ENCODE peak calls at places on chromosomes 2 and 18, in nine cellular contexts. One of them, this sample, is unnamed.

GRCh38 chr2:85458611-85459563 is 40.4 kb downstream of the SH2D6 start:
- DNase-seq in OCI-LY7: no peak
- DNase-seq in heart right ventricle: no peak
- DNase-seq in AG04450: no peak
- DNase-seq in upper lobe of right lung: no peak
- DNase-seq in CD8-positive, alpha-beta T cell: no peak
- DNase-seq in pancreas: peak
- DNase-seq in GM06990: no peak
- DNase-seq in GM10248: no peak
- DNase-seq in this sample: no peak

GRCh38 chr2:107529146-107529545 is 297.5 kb upstream of the RGPD4 start:
- DNase-seq in upper lobe of right lung: no peak
- DNase-seq in heart right ventricle: peak
- DNase-seq in CD8-positive, alpha-beta T cell: no peak
- DNase-seq in pancreas: no peak
- DNase-seq in OCI-LY7: no peak
- DNase-seq in AG04450: no peak
- DNase-seq in GM10248: no peak
- DNase-seq in GM06990: no peak
- DNase-seq in this sample: no peak

GRCh38 chr2:94982661-94983060 is 42.8 kb upstream of the MAL start:
- DNase-seq in pancreas: no peak
- DNase-seq in AG04450: no peak
- DNase-seq in GM06990: no peak
- DNase-seq in OCI-LY7: no peak
- DNase-seq in GM10248: no peak
- DNase-seq in CD8-positive, alpha-beta T cell: peak
- DNase-seq in heart right ventricle: no peak
- DNase-seq in upper lobe of right lung: no peak
- DNase-seq in this sample: no peak

GRCh38 chr18:31503011-31503410 is 5.0 kb downstream of the DSG2 start:
- DNase-seq in upper lobe of right lung: no peak
- DNase-seq in CD8-positive, alpha-beta T cell: no peak
- DNase-seq in AG04450: no peak
- DNase-seq in heart right ventricle: no peak
- DNase-seq in pancreas: no peak
- DNase-seq in GM10248: no peak
- DNase-seq in OCI-LY7: no peak
- DNase-seq in GM06990: no peak
- DNase-seq in this sample: no peak

GRCh38 chr2:237588044-237588696 is 2.4 kb downstream of the RAB17 start:
- DNase-seq in AG04450: no peak
- DNase-seq in CD8-positive, alpha-beta T cell: no peak
- DNase-seq in GM10248: no peak
- DNase-seq in GM06990: no peak
- DNase-seq in upper lobe of right lung: no peak
- DNase-seq in pancreas: no peak
- DNase-seq in heart right ventricle: no peak
- DNase-seq in OCI-LY7: no peak
- DNase-seq in this sample: no peak

GRCh38 chr2:122083256-122084048 is 328.0 kb downstream of the TSN start:
- DNase-seq in OCI-LY7: no peak
- DNase-seq in GM06990: no peak
- DNase-seq in upper lobe of right lung: no peak
- DNase-seq in pancreas: no peak
- DNase-seq in CD8-positive, alpha-beta T cell: no peak
- DNase-seq in AG04450: no peak
- DNase-seq in GM10248: no peak
- DNase-seq in heart right ventricle: no peak
- DNase-seq in this sample: no peak

GRCh38 chr18:64618390-64618789 is 469.5 kb upstream of the LINC00305 start:
- DNase-seq in GM06990: no peak
- DNase-seq in upper lobe of right lung: no peak
- DNase-seq in OCI-LY7: no peak
- DNase-seq in pancreas: no peak
- DNase-seq in AG04450: no peak
- DNase-seq in heart right ventricle: no peak
- DNase-seq in CD8-positive, alpha-beta T cell: no peak
- DNase-seq in GM10248: no peak
- DNase-seq in this sample: no peak

GRCh38 chr2:240785424-240786335 is 34.3 kb downstream of the KIF1A start:
- DNase-seq in upper lobe of right lung: peak
- DNase-seq in CD8-positive, alpha-beta T cell: no peak
- DNase-seq in GM06990: no peak
- DNase-seq in heart right ventricle: no peak
- DNase-seq in GM10248: no peak
- DNase-seq in pancreas: peak
- DNase-seq in AG04450: no peak
- DNase-seq in OCI-LY7: no peak
- DNase-seq in this sample: no peak

GRCh38 chr18:24633121-24633520 is 172.7 kb downstream of the HRH4 start:
- DNase-seq in GM10248: no peak
- DNase-seq in OCI-LY7: no peak
- DNase-seq in pancreas: no peak
- DNase-seq in AG04450: no peak
- DNase-seq in CD8-positive, alpha-beta T cell: no peak
- DNase-seq in upper lobe of right lung: no peak
- DNase-seq in GM06990: no peak
- DNase-seq in heart right ventricle: no peak
- DNase-seq in this sample: no peak

GRCh38 chr2:239719791-239720410 is 305.2 kb downstream of the NDUFA10 start:
- DNase-seq in GM06990: no peak
- DNase-seq in GM10248: no peak
- DNase-seq in AG04450: no peak
- DNase-seq in pancreas: peak
- DNase-seq in upper lobe of right lung: peak
- DNase-seq in CD8-positive, alpha-beta T cell: peak
- DNase-seq in heart right ventricle: no peak
- DNase-seq in OCI-LY7: no peak
- DNase-seq in this sample: no peak

GRCh38 chr18:50131591-50131990 is 63.4 kb downstream of the MYO5B start:
- DNase-seq in GM10248: peak
- DNase-seq in GM06990: peak
- DNase-seq in AG04450: no peak
- DNase-seq in CD8-positive, alpha-beta T cell: no peak
- DNase-seq in pancreas: no peak
- DNase-seq in upper lobe of right lung: no peak
- DNase-seq in OCI-LY7: no peak
- DNase-seq in heart right ventricle: no peak
- DNase-seq in this sample: no peak

GRCh38 chr18:48548404-48548771 is 9.6 kb downstream of the CTIF start:
- DNase-seq in AG04450: no peak
- DNase-seq in GM06990: no peak
- DNase-seq in OCI-LY7: no peak
- DNase-seq in heart right ventricle: no peak
- DNase-seq in CD8-positive, alpha-beta T cell: no peak
- DNase-seq in GM10248: no peak
- DNase-seq in upper lobe of right lung: peak
- DNase-seq in pancreas: no peak
- DNase-seq in this sample: no peak

GRCh38 chr18:55142413-55142812 is 183.2 kb upstream of the CCDC68 start:
- DNase-seq in upper lobe of right lung: no peak
- DNase-seq in pancreas: no peak
- DNase-seq in heart right ventricle: no peak
- DNase-seq in GM10248: no peak
- DNase-seq in OCI-LY7: no peak
- DNase-seq in AG04450: no peak
- DNase-seq in GM06990: no peak
- DNase-seq in CD8-positive, alpha-beta T cell: no peak
- DNase-seq in this sample: no peak

GRCh38 chr18:46555724-46556123 is 101.3 kb downstream of the LOXHD1 start:
- DNase-seq in AG04450: no peak
- DNase-seq in GM06990: no peak
- DNase-seq in upper lobe of right lung: no peak
- DNase-seq in pancreas: no peak
- DNase-seq in heart right ventricle: peak
- DNase-seq in OCI-LY7: peak
- DNase-seq in CD8-positive, alpha-beta T cell: no peak
- DNase-seq in GM10248: peak
- DNase-seq in this sample: no peak
- TF ChIP-seq CTCF in AG04450: peak
- TF ChIP-seq CTCF in GM06990: peak
- TF ChIP-seq CTCF in upper lobe of right lung: peak
- TF ChIP-seq CTCF in pancreas: no peak
- TF ChIP-seq CTCF in heart right ventricle: peak
- TF ChIP-seq CTCF in OCI-LY7: peak
- TF ChIP-seq CTCF in CD8-positive, alpha-beta T cell: no peak
- TF ChIP-seq CTCF in GM10248: peak
- TF ChIP-seq CTCF in this sample: no peak

GRCh38 chr18:23056315-23056714 is 79.0 kb upstream of the CABLES1 start:
- DNase-seq in upper lobe of right lung: no peak
- DNase-seq in heart right ventricle: no peak
- DNase-seq in GM10248: no peak
- DNase-seq in pancreas: no peak
- DNase-seq in GM06990: no peak
- DNase-seq in CD8-positive, alpha-beta T cell: no peak
- DNase-seq in AG04450: no peak
- DNase-seq in OCI-LY7: no peak
- DNase-seq in this sample: no peak

GRCh38 chr18:23054553-23054952 is 80.7 kb upstream of the CABLES1 start:
- DNase-seq in AG04450: no peak
- DNase-seq in GM10248: no peak
- DNase-seq in GM06990: no peak
- DNase-seq in OCI-LY7: no peak
- DNase-seq in CD8-positive, alpha-beta T cell: no peak
- DNase-seq in upper lobe of right lung: no peak
- DNase-seq in pancreas: no peak
- DNase-seq in heart right ventricle: no peak
- DNase-seq in this sample: no peak

GRCh38 chr18:23049698-23050373 is 85.4 kb upstream of the CABLES1 start:
- DNase-seq in GM06990: no peak
- DNase-seq in GM10248: no peak
- DNase-seq in CD8-positive, alpha-beta T cell: no peak
- DNase-seq in OCI-LY7: no peak
- DNase-seq in upper lobe of right lung: no peak
- DNase-seq in pancreas: no peak
- DNase-seq in AG04450: no peak
- DNase-seq in heart right ventricle: no peak
- DNase-seq in this sample: no peak

GRCh38 chr18:23057096-23057495 is 78.2 kb upstream of the CABLES1 start:
- DNase-seq in AG04450: no peak
- DNase-seq in CD8-positive, alpha-beta T cell: no peak
- DNase-seq in GM10248: no peak
- DNase-seq in OCI-LY7: no peak
- DNase-seq in heart right ventricle: no peak
- DNase-seq in GM06990: no peak
- DNase-seq in upper lobe of right lung: no peak
- DNase-seq in pancreas: no peak
- DNase-seq in this sample: no peak

DNA sequence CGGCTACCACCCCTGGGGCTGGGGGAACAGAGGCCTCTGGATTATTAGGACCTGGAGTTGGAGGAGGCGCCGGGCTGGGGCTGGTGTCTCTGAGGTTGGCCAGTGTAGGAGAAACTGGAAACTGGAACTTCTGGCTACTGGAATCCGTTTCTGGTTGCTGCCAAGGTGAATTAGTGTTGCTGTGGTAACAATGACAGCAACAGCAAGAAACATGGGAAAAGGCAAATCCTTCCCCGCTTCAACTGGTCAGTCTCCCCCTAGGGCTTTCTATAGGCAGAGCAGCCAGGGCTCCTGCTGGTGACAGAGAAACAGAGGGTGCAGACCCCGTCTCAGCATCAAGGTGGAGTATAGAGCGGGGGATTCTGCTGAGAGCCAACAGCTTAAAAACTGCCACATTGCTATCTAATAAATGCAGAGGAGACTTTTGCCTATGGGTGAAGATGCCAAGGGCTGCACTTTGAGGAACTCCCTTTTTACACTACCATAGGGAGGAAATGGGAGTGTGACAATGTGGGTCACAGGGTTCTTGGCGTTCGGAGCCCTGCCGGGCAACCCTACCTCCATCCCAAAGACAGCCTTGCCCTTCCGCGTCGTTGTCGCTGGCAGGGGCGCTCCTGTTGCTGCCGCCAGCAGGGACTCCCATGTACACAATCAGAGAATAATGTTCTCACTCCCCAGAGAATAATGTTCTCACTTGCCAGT is 81.4 kb upstream of the CABLES1 start:
- DNase-seq in CD8-positive, alpha-beta T cell: no peak
- DNase-seq in pancreas: no peak
- DNase-seq in AG04450: no peak
- DNase-seq in OCI-LY7: no peak
- DNase-seq in GM06990: no peak
- DNase-seq in GM10248: no peak
- DNase-seq in heart right ventricle: no peak
- DNase-seq in upper lobe of right lung: no peak
- DNase-seq in this sample: no peak
- TF ChIP-seq CTCF in CD8-positive, alpha-beta T cell: no peak
- TF ChIP-seq CTCF in pancreas: no peak
- TF ChIP-seq CTCF in AG04450: peak
- TF ChIP-seq CTCF in OCI-LY7: no peak
- TF ChIP-seq CTCF in GM06990: no peak
- TF ChIP-seq CTCF in GM10248: no peak
- TF ChIP-seq CTCF in heart right ventricle: no peak
- TF ChIP-seq CTCF in upper lobe of right lung: peak
- TF ChIP-seq CTCF in this sample: no peak

DNA sequence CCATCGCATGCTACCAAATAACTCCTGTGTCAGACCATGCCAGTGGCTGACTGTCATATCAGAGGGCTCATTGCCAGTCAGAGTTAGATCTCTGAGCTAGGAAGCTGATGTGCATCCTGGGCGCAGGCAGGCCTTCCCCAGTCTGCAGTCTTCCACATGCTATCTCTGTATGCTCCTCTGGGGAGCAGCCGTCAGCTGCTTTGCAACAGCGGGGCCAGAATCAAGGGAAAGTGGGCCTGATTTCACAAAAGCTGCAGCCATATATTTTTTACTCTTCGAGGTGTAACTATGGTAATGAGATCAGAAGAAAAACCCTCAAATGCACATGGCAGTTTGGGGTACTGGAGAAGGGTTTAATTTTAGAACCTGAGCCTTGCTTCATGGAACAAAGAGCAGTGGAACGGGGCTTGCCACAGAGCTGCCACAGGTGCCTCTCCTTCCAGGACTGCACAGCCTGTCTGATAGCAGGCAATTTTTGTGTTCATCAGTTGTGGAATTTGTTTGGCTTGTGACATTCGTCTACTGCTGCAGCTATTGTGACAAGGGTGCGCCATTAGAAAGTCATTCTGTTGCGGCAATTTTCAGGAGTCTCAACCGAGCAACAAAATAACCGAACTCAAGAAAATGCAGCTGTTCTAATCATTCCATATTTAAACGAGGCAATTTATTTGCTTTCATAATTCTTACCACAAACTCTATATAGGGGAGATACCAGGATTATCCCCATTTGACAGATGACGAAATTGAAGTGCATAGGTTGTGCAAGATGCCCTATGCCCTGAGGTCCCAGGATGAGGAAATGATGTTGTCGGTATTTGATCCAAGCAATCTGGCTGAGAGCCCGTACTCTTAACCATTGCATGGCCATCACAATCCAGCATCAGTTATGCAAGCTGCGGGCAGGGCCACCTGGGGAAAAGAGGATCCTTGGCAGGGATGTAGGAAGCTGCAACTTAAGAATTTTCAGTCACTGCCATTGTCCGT is 109.6 kb upstream of the CYRIA start:
- DNase-seq in GM06990: no peak
- DNase-seq in upper lobe of right lung: no peak
- DNase-seq in OCI-LY7: no peak
- DNase-seq in CD8-positive, alpha-beta T cell: no peak
- DNase-seq in AG04450: no peak
- DNase-seq in GM10248: no peak
- DNase-seq in heart right ventricle: no peak
- DNase-seq in pancreas: no peak
- DNase-seq in this sample: no peak
- TF ChIP-seq CTCF in GM06990: no peak
- TF ChIP-seq CTCF in upper lobe of right lung: no peak
- TF ChIP-seq CTCF in OCI-LY7: peak
- TF ChIP-seq CTCF in CD8-positive, alpha-beta T cell: no peak
- TF ChIP-seq CTCF in AG04450: no peak
- TF ChIP-seq CTCF in GM10248: peak
- TF ChIP-seq CTCF in heart right ventricle: no peak
- TF ChIP-seq CTCF in pancreas: no peak
- TF ChIP-seq CTCF in this sample: no peak

GRCh38 chr2:187497858-187498463 is 49.9 kb upstream of the CALCRL start:
- DNase-seq in OCI-LY7: peak
- DNase-seq in pancreas: no peak
- DNase-seq in CD8-positive, alpha-beta T cell: no peak
- DNase-seq in GM10248: no peak
- DNase-seq in upper lobe of right lung: no peak
- DNase-seq in GM06990: no peak
- DNase-seq in AG04450: no peak
- DNase-seq in heart right ventricle: no peak
- DNase-seq in this sample: no peak
- TF ChIP-seq CTCF in OCI-LY7: peak
- TF ChIP-seq CTCF in pancreas: no peak
- TF ChIP-seq CTCF in CD8-positive, alpha-beta T cell: peak
- TF ChIP-seq CTCF in GM10248: peak
- TF ChIP-seq CTCF in upper lobe of right lung: peak
- TF ChIP-seq CTCF in GM06990: peak
- TF ChIP-seq CTCF in AG04450: peak
- TF ChIP-seq CTCF in heart right ventricle: no peak
- TF ChIP-seq CTCF in this sample: no peak

This sample was measured in activated B cell treated with CpG ODN at 0.5 μM for 24 hours.